ENCODE peak calls at places on chromosomes 5 and 9, in seven cellular contexts. V is Peyer's patch, F is heart left ventricle, J is K562, U is ovary, Y is sigmoid colon, S is A549. Z is an unnamed sample.

GRCh38 chr9:110671849-110672248 is 3.3 kb downstream of the MUSK start:
- DNase-seq in J (no peak), Y (no peak), S (no peak), F (no peak), U (no peak), V (no peak), Z (no peak)

GRCh38 chr9:79382468-79382867 is 189.3 kb upstream of the TLE4 start:
- DNase-seq in J (no peak), F (no peak), S (peak), Y (no peak), U (no peak), V (no peak), Z (no peak)

GRCh38 chr5:68277427-68277826 is 61.9 kb downstream of the PIK3R1 start:
- DNase-seq in U (no peak), J (no peak), S (no peak), F (no peak), V (no peak), Y (no peak), Z (no peak)

GRCh38 chr5:116494784-116495480 is 79.7 kb downstream of the SEMA6A start:
- DNase-seq in S (no peak), F (no peak), J (no peak), Y (no peak), V (no peak), U (no peak), Z (no peak)

GRCh38 chr9:31541626-31542025 is 842.8 kb upstream of the ACO1 start:
- DNase-seq in Y (no peak), V (no peak), U (no peak), J (no peak), S (no peak), F (no peak), Z (no peak)

GRCh38 chr5:91690921-91691320 is 307.8 kb upstream of the ARRDC3 start:
- DNase-seq in J (no peak), F (no peak), Y (no peak), U (no peak), V (no peak), S (no peak), Z (no peak)

GRCh38 chr9:86488794-86489193 is 134.6 kb upstream of the TUT7 start:
- DNase-seq in Y (no peak), V (no peak), U (no peak), J (no peak), S (no peak), F (no peak), Z (no peak)

GRCh38 chr5:36031223-36031622 is 35.5 kb downstream of the UGT3A2 start:
- DNase-seq in S (no peak), V (no peak), Y (no peak), U (no peak), F (no peak), J (no peak), Z (no peak)

GRCh38 chr5:174680901-174681565 is 43.3 kb upstream of the MSX2 start:
- DNase-seq in S (no peak), Y (no peak), F (no peak), U (no peak), J (no peak), V (no peak), Z (no peak)

GRCh38 chr9:83707518-83707767 is 315 bp downstream of the UBQLN1 start:
- DNase-seq in F (no peak), Y (no peak), J (no peak), S (no peak), V (no peak), U (no peak), Z (no peak)

GRCh38 chr9:83708515-83709158 is 879 bp upstream of the UBQLN1 start:
- DNase-seq in S (peak), F (peak), U (peak), J (peak), Y (peak), V (peak), Z (peak)

GRCh38 chr9:83706703-83707517 is 848 bp downstream of the UBQLN1 start:
- DNase-seq in V (peak), F (peak), Y (peak), J (peak), S (peak), U (peak), Z (peak)

DNA sequence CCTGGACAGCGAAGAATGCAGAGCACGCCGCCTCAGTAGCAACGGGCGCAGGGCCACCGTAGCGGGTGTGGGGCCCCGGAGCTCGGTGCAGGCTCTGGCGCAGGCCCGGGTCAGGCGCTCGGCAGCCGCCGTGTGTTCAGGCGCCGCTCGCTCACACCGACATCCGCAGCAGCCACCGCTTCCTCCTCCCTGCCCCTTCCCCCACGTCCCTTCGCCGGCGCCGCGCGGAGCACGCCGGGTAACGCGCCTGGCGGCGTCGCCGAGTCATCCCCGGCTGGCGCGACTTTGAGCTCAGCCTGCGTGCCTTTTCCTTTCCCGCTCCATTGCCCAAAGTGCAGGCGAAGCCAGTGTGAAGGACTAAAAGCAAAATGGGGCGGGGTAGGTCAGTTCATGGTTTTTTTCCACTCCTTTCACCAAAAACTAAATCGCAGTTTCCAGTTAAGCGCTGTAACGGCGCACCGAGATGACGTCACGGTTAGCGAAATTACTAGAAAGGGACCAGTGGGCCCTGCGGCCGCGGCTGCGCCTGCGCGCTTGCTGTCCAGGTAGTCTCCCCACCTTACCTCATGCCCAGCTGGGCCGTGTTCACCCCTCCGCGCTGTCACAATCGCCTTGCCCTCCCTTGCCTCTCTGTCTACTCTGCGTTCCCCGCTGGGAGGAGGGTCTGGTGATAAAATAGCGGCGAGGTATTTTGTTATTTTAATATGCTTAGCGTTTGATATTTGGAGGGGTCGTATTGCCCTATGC is at the start of gene UBQLN1:
- DNase-seq in Y (peak), U (peak), J (peak), V (peak), F (peak), S (peak), Z (peak)
- TF ChIP-seq POLR2A in Y (peak), U (peak), J (peak), V (peak), F (peak), S (peak), Z (peak)

DNA sequence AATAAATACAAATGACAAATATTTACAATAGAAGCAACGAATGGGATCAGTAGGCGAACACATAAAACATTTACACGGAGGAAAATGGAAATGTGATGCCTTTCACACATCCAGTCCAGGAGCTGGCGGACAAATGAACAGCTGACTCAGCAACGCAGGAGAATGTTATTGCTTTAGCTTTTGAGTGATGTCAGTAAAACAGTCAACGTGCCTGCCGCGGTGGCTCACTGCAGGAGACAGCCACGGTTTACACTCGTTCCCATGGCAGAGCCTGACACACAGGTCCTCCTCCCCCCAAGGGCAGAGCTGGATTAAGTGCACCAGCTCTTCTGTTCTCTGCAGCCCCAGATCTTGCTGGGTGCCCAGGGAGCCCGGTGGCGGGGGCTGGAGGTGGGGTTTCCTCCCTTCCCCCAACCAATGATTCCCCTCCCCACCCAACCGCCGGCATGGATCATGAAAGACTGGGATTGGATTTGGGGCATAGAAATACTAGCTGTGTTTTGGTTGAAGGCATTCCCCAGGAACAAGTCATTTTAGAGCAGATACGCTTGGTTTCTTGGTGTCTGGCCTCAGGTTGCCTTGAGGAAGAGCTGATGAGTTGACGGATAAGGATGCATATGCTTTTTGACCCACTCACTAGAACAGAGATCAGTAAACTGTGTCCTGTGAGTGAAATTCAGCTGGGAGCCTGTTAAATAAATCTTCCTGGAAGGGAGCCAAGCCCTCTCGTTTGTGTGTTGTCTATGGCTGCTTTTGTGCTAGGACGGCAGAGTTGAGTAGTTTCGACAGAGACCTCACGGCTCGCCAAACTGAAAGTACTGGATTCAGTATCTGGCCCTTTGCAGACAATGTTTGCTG is 12.5 kb downstream of the STC2 start:
- DNase-seq in U (no peak), F (peak), V (no peak), J (no peak), Y (peak), S (no peak), Z (peak)
- H3K4me3 ChIP-seq in U (no peak), F (peak), V (no peak), J (no peak), Y (peak), S (no peak), Z (no peak)

GRCh38 chr9:1938135-1938534 is 77.0 kb upstream of the SMARCA2 start:
- DNase-seq in V (no peak), F (no peak), Y (no peak), U (no peak), S (no peak), J (no peak), Z (no peak)

GRCh38 chr9:1938675-1939170 is 76.4 kb upstream of the SMARCA2 start:
- DNase-seq in V (no peak), U (no peak), Y (no peak), S (no peak), F (no peak), J (no peak), Z (no peak)

GRCh38 chr9:1939466-1939865 is 75.7 kb upstream of the SMARCA2 start:
- DNase-seq in J (no peak), Y (no peak), F (no peak), V (no peak), U (no peak), S (no peak), Z (no peak)

GRCh38 chr9:1939926-1940368 is 75.2 kb upstream of the SMARCA2 start:
- DNase-seq in Y (no peak), U (no peak), J (no peak), V (no peak), F (no peak), S (peak), Z (no peak)

GRCh38 chr9:1941989-1942388 is 73.2 kb upstream of the SMARCA2 start:
- DNase-seq in S (no peak), Y (no peak), F (no peak), J (no peak), V (no peak), U (no peak), Z (no peak)
- TF ChIP-seq CTCF in S (no peak), Y (no peak), F (peak), J (no peak), V (peak), U (peak), Z (no peak)

GRCh38 chr9:2241875-2242741 is 227.0 kb downstream of the SMARCA2 start:
- DNase-seq in V (peak), S (peak), F (peak), Y (peak), J (peak), U (peak), Z (peak)
- TF ChIP-seq POLR2A in V (no peak), S (peak), F (no peak), Y (no peak), J (no peak), U (peak), Z (no peak)

GRCh38 chr5:138752341-138752950 is 779 bp upstream of the CTNNA1 start:
- DNase-seq in V (peak), F (peak), S (peak), U (peak), J (peak), Y (peak), Z (peak)

GRCh38 chr5:138755084-138755748 is 2.0 kb downstream of the CTNNA1 start:
- DNase-seq in J (no peak), Y (no peak), S (no peak), F (no peak), U (no peak), V (no peak), Z (no peak)

GRCh38 chr5:138753794-138754698 is 821 bp downstream of the CTNNA1 start:
- DNase-seq in J (peak), F (peak), S (peak), Y (peak), V (peak), U (peak), Z (peak)

GRCh38 chr5:138754699-138755057 is 1.5 kb downstream of the CTNNA1 start:
- DNase-seq in J (no peak), Y (no peak), F (no peak), S (peak), V (no peak), U (peak), Z (no peak)

GRCh38 chr5:138752951-138753793 is at the start of gene CTNNA1:
- DNase-seq in U (peak), S (peak), J (peak), Y (peak), F (peak), V (peak), Z (peak)
- H3K4me3 ChIP-seq in U (peak), S (peak), J (peak), Y (peak), F (peak), V (peak), Z (peak)

GRCh38 chr5:145859897-145860296 is 12.9 kb downstream of the GRXCR2 start:
- DNase-seq in Y (no peak), U (no peak), S (no peak), F (no peak), J (peak), V (no peak), Z (no peak)
- TF ChIP-seq CTCF in Y (no peak), U (no peak), S (no peak), F (no peak), J (peak), V (peak), Z (no peak)

GRCh38 chr5:177509361-177509951 is at the start of gene DOK3:
- DNase-seq in F (peak), J (peak), S (no peak), U (no peak), V (no peak), Y (no peak), Z (no peak)
- TF ChIP-seq POLR2A in F (no peak), J (no peak), S (no peak), U (no peak), V (no peak), Y (no peak), Z (no peak)

GRCh38 chr9:101481296-101481695 is 45.7 kb upstream of the ALDOB start:
- DNase-seq in F (no peak), Y (no peak), J (no peak), U (no peak), V (no peak), S (no peak), Z (no peak)

GRCh38 chr9:101484046-101484445 is 48.5 kb upstream of the ALDOB start:
- DNase-seq in V (no peak), S (no peak), J (no peak), Y (no peak), F (no peak), U (no peak), Z (no peak)

GRCh38 chr9:101485873-101486692 is 47.6 kb upstream of the RNF20 start:
- DNase-seq in F (peak), U (peak), S (peak), V (peak), J (no peak), Y (no peak), Z (peak)

GRCh38 chr9:101487443-101487855 is 46.2 kb upstream of the RNF20 start:
- DNase-seq in F (no peak), V (no peak), U (no peak), S (no peak), Y (no peak), J (no peak), Z (no peak)

DNA sequence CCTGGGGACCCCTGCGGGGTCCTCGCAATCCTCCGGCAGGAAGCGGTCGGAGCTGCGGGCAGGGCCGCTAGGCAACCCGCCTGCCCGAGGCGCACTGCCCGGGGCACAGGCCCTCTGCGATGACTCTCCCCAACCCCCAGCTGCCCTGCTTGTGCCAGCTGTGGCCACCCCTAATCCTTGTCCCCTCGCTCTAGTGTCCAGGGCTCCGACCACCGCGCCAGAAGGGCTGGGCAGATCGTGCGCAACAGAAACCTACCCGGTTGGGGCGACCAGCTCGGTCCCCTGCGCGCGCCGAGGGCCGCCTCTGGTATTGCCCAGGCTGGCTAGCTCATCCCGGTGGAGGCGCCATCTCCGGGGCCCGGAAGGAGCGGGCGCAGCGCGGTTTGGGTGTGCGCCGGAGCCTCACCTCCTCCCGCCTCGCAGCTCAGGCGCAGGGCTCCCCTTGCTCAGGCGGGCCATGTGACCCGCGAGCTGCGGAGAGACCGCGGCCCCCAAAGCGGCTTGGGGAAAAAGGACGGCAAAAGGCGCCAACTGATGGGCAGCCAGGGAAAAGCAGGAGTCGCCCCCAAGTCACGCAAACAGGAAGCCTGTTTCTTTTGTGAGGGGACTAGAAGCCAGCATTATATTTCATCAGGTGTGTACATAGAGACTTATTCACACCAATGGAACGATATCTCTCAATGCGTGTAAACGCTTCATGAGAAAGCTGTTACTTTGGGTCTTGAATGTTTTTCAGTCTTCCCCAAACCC is 46.8 kb upstream of the RNF20 start:
- DNase-seq in U (peak), V (peak), Y (peak), J (peak), S (peak), F (peak), Z (peak)
- H3K4me3 ChIP-seq in U (peak), V (peak), Y (peak), J (peak), S (peak), F (peak), Z (peak)

GRCh38 chr9:74771672-74772071 is 116.0 kb downstream of the TRPM6 start:
- DNase-seq in U (no peak), Y (no peak), S (no peak), V (no peak), J (no peak), F (no peak), Z (no peak)

GRCh38 chr9:74770508-74771261 is 117.0 kb downstream of the TRPM6 start:
- DNase-seq in F (no peak), J (peak), S (peak), Y (no peak), V (no peak), U (peak), Z (no peak)

GRCh38 chr9:74772126-74772525 is 115.6 kb downstream of the TRPM6 start:
- DNase-seq in J (no peak), U (no peak), F (no peak), Y (no peak), S (no peak), V (no peak), Z (no peak)

GRCh38 chr9:74773886-74774479 is 113.7 kb downstream of the TRPM6 start:
- DNase-seq in U (peak), V (peak), J (peak), S (peak), Y (peak), F (peak), Z (peak)

DNA sequence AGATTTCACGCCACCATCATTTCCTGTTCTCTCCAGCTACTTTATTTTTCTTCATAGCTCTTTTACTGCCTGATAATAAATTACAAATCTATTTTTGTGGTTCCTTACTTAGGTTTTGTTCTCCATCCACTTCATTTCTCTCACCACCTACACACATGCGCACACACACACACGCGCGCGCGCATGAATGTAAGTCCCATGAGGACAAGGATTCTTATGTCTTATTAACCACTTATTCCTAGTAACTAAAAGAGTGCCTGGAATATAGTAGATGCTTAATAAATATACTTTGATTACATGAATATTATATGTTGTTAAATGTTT is 116.5 kb downstream of the TRPM6 start:
- DNase-seq in V (no peak), J (no peak), S (no peak), F (no peak), Y (no peak), U (no peak), Z (no peak)
- TF ChIP-seq CTCF in V (no peak), J (peak), S (no peak), F (no peak), Y (no peak), U (no peak), Z (no peak)

Z was measured in prostate gland.